ENCODE peak calls at places on chromosomes 6 and 20, in seven cellular contexts. G, K, L, C, R, P and I are unnamed samples.

GRCh38 chr20:38034108-38034649 is 633 bp downstream of the RPRD1B start:
- DNase-seq in R (no peak), C (no peak), P (no peak), G (no peak), L (no peak), K (no peak), I (no peak)

GRCh38 chr6:118580585-118581419 is 32.7 kb downstream of the PLN start:
- DNase-seq in G (peak), L (peak), C (no peak), K (peak), P (no peak), R (peak), I (no peak)

GRCh38 chr6:9168669-9169068 is 733.3 kb upstream of the SLC35B3 start:
- DNase-seq in R (no peak), K (no peak), C (no peak), L (no peak), G (no peak), P (no peak), I (no peak)

GRCh38 chr6:111997078-111997862 is 56.6 kb upstream of the CCN6 start:
- DNase-seq in P (peak), G (peak), K (peak), C (peak), R (peak), L (peak), I (peak)

GRCh38 chr20:63651942-63652191 is 1.4 kb downstream of the STMN3 start:
- DNase-seq in K (no peak), L (no peak), C (no peak), P (no peak), G (no peak), R (no peak), I (no peak)

GRCh38 chr20:61861054-61861841 is 204.4 kb downstream of the TAF4 start:
- DNase-seq in L (no peak), G (no peak), C (no peak), P (no peak), K (no peak), R (no peak), I (no peak)

GRCh38 chr20:63053430-63054102 is 46.8 kb upstream of the BHLHE23 start:
- DNase-seq in L (no peak), G (no peak), P (no peak), C (no peak), R (no peak), K (no peak), I (no peak)

GRCh38 chr6:24888967-24889366 is 46.8 kb downstream of the RIPOR2 start:
- DNase-seq in L (no peak), P (no peak), G (no peak), R (no peak), C (no peak), K (no peak), I (no peak)

GRCh38 chr6:167104388-167104787 is 18.5 kb upstream of the CCR6 start:
- DNase-seq in K (no peak), G (no peak), L (no peak), R (no peak), P (no peak), C (no peak), I (no peak)

GRCh38 chr6:18323935-18324707 is 59.8 kb upstream of the DEK start:
- DNase-seq in L (no peak), K (peak), P (no peak), G (peak), R (peak), C (no peak), I (no peak)

GRCh38 chr20:53080412-53080962 is 108.3 kb downstream of the TSHZ2 start:
- DNase-seq in G (no peak), P (no peak), R (no peak), K (no peak), C (no peak), L (no peak), I (no peak)

GRCh38 chr20:32528291-32528891 is 56.7 kb downstream of the NOL4L start:
- DNase-seq in L (no peak), P (peak), G (no peak), C (no peak), K (no peak), R (no peak), I (no peak)

GRCh38 chr6:44093750-44094402 is 33.4 kb downstream of the MRPL14 start:
- DNase-seq in G (no peak), C (no peak), K (no peak), L (no peak), R (no peak), P (no peak), I (no peak)

GRCh38 chr6:3806169-3806922 is 42.8 kb upstream of the FAM50B start:
- DNase-seq in C (no peak), P (peak), R (no peak), G (no peak), K (no peak), L (no peak), I (no peak)

GRCh38 chr6:21594427-21595264 is 1.1 kb downstream of the SOX4 start:
- DNase-seq in K (peak), L (no peak), G (peak), R (peak), P (peak), C (peak), I (peak)

GRCh38 chr6:21595265-21595950 is 1.9 kb downstream of the SOX4 start:
- DNase-seq in K (peak), G (peak), C (peak), L (no peak), R (no peak), P (peak), I (no peak)

GRCh38 chr6:21593412-21593926 is at the start of gene SOX4:
- DNase-seq in K (peak), L (peak), G (peak), R (peak), P (peak), C (peak), I (peak)

GRCh38 chr6:21592953-21593352 is 598 bp upstream of the SOX4 start:
- DNase-seq in G (no peak), L (no peak), P (no peak), C (no peak), K (no peak), R (no peak), I (no peak)

DNA sequence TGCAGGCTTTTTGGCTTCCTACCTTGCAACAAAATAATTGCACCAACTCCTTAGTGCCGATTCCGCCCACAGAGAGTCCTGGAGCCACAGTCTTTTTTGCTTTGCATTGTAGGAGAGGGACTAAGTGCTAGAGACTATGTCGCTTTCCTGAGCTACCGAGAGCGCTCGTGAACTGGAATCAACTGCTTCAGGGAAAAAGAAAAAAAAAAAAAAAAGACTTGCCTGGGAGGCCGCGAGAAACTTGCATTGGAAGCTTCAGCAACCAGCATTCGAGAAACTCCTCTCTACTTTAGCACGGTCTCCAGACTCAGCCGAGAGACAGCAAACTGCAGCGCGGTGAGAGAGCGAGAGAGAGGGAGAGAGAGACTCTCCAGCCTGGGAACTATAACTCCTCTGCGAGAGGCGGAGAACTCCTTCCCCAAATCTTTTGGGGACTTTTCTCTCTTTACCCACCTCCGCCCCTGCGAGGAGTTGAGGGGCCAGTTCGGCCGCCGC is 423 bp downstream of the SOX4 start:
- DNase-seq in L (no peak), R (peak), C (no peak), K (peak), P (peak), G (peak), I (no peak)
- TF ChIP-seq CTCF in L (no peak), R (no peak), C (no peak), K (no peak), P (no peak), G (no peak), I (no peak)

GRCh38 chr6:133286765-133287164 is 45.6 kb downstream of the EYA4 start:
- DNase-seq in R (no peak), C (no peak), G (peak), L (no peak), K (no peak), P (no peak), I (no peak)
- TF ChIP-seq CTCF in R (peak), C (no peak), G (peak), L (peak), K (peak), P (no peak), I (no peak)

DNA sequence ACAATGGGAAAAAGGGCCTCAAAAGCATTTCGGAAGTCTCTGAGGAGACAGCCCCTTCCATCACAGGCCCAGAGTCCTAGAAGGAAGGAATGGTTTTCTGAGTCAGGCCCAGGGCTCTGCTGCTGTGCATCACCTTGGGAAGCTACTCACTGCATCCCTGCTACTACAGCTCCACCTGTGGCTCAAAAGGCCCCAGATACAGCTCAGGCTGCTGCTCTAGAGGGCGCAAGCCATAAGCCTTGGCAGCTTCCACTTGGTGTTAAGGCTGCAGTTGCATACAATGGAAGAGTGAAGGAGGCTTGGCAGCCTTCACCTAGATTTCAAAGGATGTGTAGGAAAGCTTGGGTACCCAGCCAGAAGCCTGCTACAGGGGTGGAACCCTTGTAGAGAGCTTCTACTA is 54.8 kb downstream of the MEI4 start:
- DNase-seq in P (no peak), K (no peak), R (no peak), G (no peak), C (no peak), L (no peak), I (no peak)
- TF ChIP-seq CTCF in P (no peak), K (no peak), R (no peak), G (no peak), C (no peak), L (no peak), I (no peak)

DNA sequence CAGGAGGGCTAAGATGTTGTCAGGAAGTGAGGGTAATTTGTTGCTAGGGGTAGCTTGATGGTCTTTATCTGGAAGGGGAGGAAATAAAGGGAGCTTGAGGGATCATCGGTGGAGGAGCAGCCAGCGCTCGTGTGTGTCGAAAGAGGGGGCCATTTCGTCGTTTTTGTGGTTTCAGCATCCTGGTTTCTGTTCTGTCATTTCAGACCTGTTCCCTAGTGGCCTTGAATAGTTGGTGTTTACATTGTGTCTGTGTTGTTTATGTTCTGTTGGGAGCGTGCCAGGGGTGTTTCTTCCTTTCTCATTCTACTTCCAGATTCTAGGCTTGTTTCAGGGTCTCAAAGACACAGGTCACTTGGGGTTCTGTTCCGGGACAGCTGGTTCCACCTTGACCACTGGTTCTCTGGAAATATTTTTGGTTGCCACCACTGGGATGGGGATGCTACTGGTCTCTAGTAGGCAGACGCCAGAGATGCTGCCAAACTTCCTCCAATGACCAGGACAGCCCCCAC is 113.9 kb upstream of the NAA20 start:
- DNase-seq in R (no peak), P (peak), K (no peak), G (peak), L (no peak), C (no peak), I (peak)
- TF ChIP-seq CTCF in R (no peak), P (no peak), K (no peak), G (peak), L (peak), C (no peak), I (peak)